ENCODE peak calls at places on chromosomes 16 and 17, in seven cellular contexts. K, W, J, M, R, T and N are unnamed samples.

GRCh38 chr16:60748366-60748765 is 1287.9 kb downstream of the CDH8 start:
- ATAC-seq in W (no peak), R (no peak), M (no peak), J (no peak), K (no peak), T (no peak), N (no peak)

GRCh38 chr16:52467753-52468152 is 79.2 kb downstream of the TOX3 start:
- ATAC-seq in R (no peak), K (no peak), J (no peak), M (no peak), W (no peak), T (no peak), N (no peak)

GRCh38 chr16:20918486-20919239 is 18.1 kb downstream of the LYRM1 start:
- ATAC-seq in T (no peak), R (peak; percentile 87), W (no peak), J (peak; percentile 89), K (peak; percentile 85), M (peak; percentile 44), N (peak; percentile 59)

GRCh38 chr17:76492250-76492988 is 8.8 kb downstream of the RHBDF2 start:
- ATAC-seq in J (peak; percentile 42), R (peak; percentile 21), M (peak; percentile 23), W (no peak), T (peak; percentile 22), K (peak; percentile 46), N (no peak)

GRCh38 chr16:946048-946395 is 24.8 kb downstream of the LMF1 start:
- ATAC-seq in W (no peak), M (no peak), R (no peak), K (no peak), J (no peak), T (no peak), N (no peak)

GRCh38 chr16:84294196-84295142 is at the start of gene WFDC1:
- ATAC-seq in M (no peak), R (peak; percentile 73), K (peak; percentile 64), J (peak; percentile 81), T (no peak), W (no peak), N (peak; percentile 51)

GRCh38 chr16:85266857-85267256 is 154.6 kb upstream of the CIBAR2 start:
- ATAC-seq in K (no peak), T (no peak), M (no peak), J (no peak), W (no peak), R (no peak), N (no peak)

GRCh38 chr16:84039696-84040095 is 2.9 kb downstream of the SLC38A8 start:
- ATAC-seq in M (no peak), T (no peak), R (no peak), J (no peak), K (no peak), W (no peak), N (no peak)

GRCh38 chr16:980595-980854 is 1.0 kb upstream of the SOX8 start:
- ATAC-seq in J (no peak), K (no peak), W (no peak), M (no peak), T (peak; percentile 9), R (no peak), N (no peak)

GRCh38 chr17:56424543-56425044 is 168.9 kb upstream of the NOG start:
- ATAC-seq in M (no peak), T (no peak), K (no peak), R (no peak), W (no peak), J (no peak), N (no peak)

GRCh38 chr17:66138120-66138519 is 53.8 kb downstream of the CEP112 start:
- ATAC-seq in T (no peak), M (no peak), W (no peak), J (no peak), R (no peak), K (no peak), N (no peak)

GRCh38 chr16:87328846-87329245 is 11.7 kb upstream of the C16orf95 start:
- ATAC-seq in K (no peak), R (peak; percentile 17), T (no peak), J (no peak), W (no peak), M (no peak), N (peak; percentile 28)
- H3K36me3 ChIP-seq in K (peaks cover 50% of the 10 kb centered on the region), R (peaks cover 4% of the 10 kb centered on the region), T (peaks cover 24% of the 10 kb centered on the region), J (peaks cover 40% of the 10 kb centered on the region), W (peaks cover 43% of the 10 kb centered on the region), M (peaks cover 52% of the 10 kb centered on the region), N (peaks cover 82% of the 10 kb centered on the region)

GRCh38 chr17:80746262-80746935 is 201.8 kb downstream of the RPTOR start:
- ATAC-seq in J (no peak), W (no peak), M (no peak), R (no peak), K (no peak), T (no peak), N (no peak)

GRCh38 chr17:80743181-80743771 is 198.6 kb downstream of the RPTOR start:
- ATAC-seq in J (peak; percentile 77), W (peak; percentile 78), R (peak; percentile 63), T (peak; percentile 82), M (peak; percentile 85), K (peak; percentile 77), N (no peak)

GRCh38 chr17:80738987-80739730 is 194.5 kb downstream of the RPTOR start:
- ATAC-seq in R (no peak), T (peak; percentile 66), W (no peak), J (no peak), K (no peak), M (no peak), N (no peak)

GRCh38 chr17:80742091-80742490 is 197.5 kb downstream of the RPTOR start:
- ATAC-seq in R (no peak), W (no peak), J (no peak), K (no peak), M (peak; percentile 25), T (no peak), N (no peak)

GRCh38 chr17:80742581-80743180 is 198.0 kb downstream of the RPTOR start:
- ATAC-seq in J (no peak), K (peak; percentile 40), T (no peak), R (no peak), W (no peak), M (no peak), N (no peak)
- H3K36me3 ChIP-seq in J (no peaks in the 10 kb centered on the region), K (no peaks in the 10 kb centered on the region), T (no peaks in the 10 kb centered on the region), R (no peaks in the 10 kb centered on the region), W (no peaks in the 10 kb centered on the region), M (no peaks in the 10 kb centered on the region), N (no peaks in the 10 kb centered on the region)

DNA sequence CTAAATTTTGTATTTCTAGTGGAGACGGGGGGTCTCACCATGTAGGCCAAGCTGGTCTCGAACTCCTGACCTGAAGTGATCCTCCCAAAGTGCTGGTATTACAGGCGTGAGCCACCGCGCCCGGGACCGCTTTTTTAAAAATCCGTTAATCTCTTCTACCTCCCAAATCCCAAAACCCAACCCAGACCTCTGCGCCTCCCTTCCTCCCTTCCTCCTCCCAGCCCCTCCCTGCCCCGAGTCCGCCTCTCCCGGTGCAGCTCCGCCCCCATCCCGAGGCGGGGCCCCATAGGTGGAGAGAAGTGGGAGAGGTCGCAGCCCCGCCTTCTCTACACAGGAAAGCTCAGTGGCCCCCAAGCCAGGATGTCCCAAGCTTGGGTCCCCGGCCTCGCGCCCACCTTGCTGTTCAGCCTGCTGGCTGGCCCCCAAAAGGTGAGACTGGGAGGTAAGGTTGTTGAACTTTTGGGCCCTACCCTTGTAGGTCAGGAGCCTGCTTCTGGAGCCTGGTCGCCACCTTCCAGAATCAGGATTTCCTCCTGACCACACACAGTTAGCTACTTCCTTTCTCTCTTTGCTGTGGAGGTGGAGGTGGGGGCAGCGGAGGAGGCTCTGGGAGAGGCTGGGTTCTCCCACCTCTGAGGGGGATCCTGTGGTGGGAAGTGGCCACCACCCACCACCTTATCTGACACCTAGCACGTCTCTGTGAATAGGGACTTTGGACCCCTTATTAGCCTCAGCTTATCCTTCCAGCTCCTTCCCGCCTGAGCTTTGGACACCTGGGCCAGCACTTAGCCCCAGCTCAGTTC is at the start of gene TMEM92:
- ATAC-seq in T (no peak), M (no peak), W (no peak), R (no peak), J (peak; percentile 80), K (peak; percentile 82), N (no peak)
- H3K36me3 ChIP-seq in T (no peaks in the 10 kb centered on the region), M (no peaks in the 10 kb centered on the region), W (no peaks in the 10 kb centered on the region), R (no peaks in the 10 kb centered on the region), J (no peaks in the 10 kb centered on the region), K (no peaks in the 10 kb centered on the region), N (no peaks in the 10 kb centered on the region)

DNA sequence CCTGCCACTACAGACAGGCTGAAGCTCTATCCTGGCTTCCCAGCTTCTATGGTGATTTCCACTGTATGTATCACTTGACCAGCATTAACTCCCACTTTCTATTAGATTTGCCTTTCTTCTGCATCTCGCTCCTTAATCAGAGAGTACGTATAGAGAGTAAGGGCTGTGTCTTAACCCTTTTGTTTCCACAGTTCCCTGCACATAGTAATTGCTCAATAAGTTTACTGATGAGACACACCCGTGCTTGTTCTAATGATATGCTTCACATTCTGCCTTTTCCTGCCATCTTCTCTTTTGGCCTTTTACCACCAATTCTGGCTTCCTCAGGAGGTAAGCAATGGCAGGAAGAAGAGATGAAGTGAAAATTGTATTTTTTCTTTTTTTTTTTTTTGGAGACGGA is 20.6 kb upstream of the USP36 start:
- ATAC-seq in R (no peak), W (no peak), K (no peak), M (no peak), J (no peak), T (no peak), N (no peak)
- H3K36me3 ChIP-seq in R (no peaks in the 10 kb centered on the region), W (no peaks in the 10 kb centered on the region), K (peaks cover 31% of the 10 kb centered on the region), M (peaks cover 5% of the 10 kb centered on the region), J (peaks cover 23% of the 10 kb centered on the region), T (no peaks in the 10 kb centered on the region), N (no peaks in the 10 kb centered on the region)

GRCh38 chr17:58005031-58005727 is 1.9 kb downstream of the SRSF1 start:
- ATAC-seq in R (no peak), T (no peak), W (no peak), J (no peak), K (no peak), M (no peak), N (no peak)
- H3K36me3 ChIP-seq in R (peaks cover 6% of the 10 kb centered on the region), T (peaks cover 38% of the 10 kb centered on the region), W (peaks cover 47% of the 10 kb centered on the region), J (peaks cover 56% of the 10 kb centered on the region), K (peaks cover 60% of the 10 kb centered on the region), M (peaks cover 61% of the 10 kb centered on the region), N (no peaks in the 10 kb centered on the region)

GRCh38 chr17:81858967-81859905 is 1.1 kb downstream of the P4HB start:
- ATAC-seq in R (no peak), T (no peak), J (no peak), K (no peak), M (no peak), W (no peak), N (no peak)

GRCh38 chr17:81851423-81851822 is 8.9 kb downstream of the P4HB start:
- ATAC-seq in J (no peak), K (no peak), M (no peak), W (no peak), T (no peak), R (no peak), N (no peak)

GRCh38 chr17:81852237-81852636 is 8.1 kb downstream of the P4HB start:
- ATAC-seq in W (no peak), R (no peak), J (no peak), K (no peak), T (no peak), M (no peak), N (no peak)

GRCh38 chr17:81858170-81858966 is 2.0 kb downstream of the P4HB start:
- ATAC-seq in K (no peak), M (no peak), T (no peak), W (no peak), R (no peak), J (no peak), N (no peak)

GRCh38 chr17:81854974-81855774 is 5.2 kb downstream of the P4HB start:
- ATAC-seq in T (peak; percentile 44), K (no peak), W (no peak), J (no peak), R (peak; percentile 31), M (peak; percentile 76), N (no peak)
- H3K36me3 ChIP-seq in T (peaks cover 30% of the 10 kb centered on the region), K (peaks cover 84% of the 10 kb centered on the region), W (peaks cover 50% of the 10 kb centered on the region), J (peaks cover 87% of the 10 kb centered on the region), R (peaks cover 9% of the 10 kb centered on the region), M (peaks cover 84% of the 10 kb centered on the region), N (no peaks in the 10 kb centered on the region)

GRCh38 chr17:37571674-37572073 is 37.5 kb downstream of the SYNRG start:
- ATAC-seq in M (no peak), J (no peak), R (no peak), T (no peak), K (no peak), W (no peak), N (no peak)
- H3K36me3 ChIP-seq in M (peaks cover 100% of the 10 kb centered on the region), J (peaks cover 86% of the 10 kb centered on the region), R (no peaks in the 10 kb centered on the region), T (peaks cover 53% of the 10 kb centered on the region), K (peaks cover 71% of the 10 kb centered on the region), W (peaks cover 94% of the 10 kb centered on the region), N (peaks cover 6% of the 10 kb centered on the region)